ENCODE peak calls at places on chromosome 16, in nine cellular contexts. K is EL; E is stimulated activated naive CD4-positive, alpha-beta T cell treated with Interleukin-2 at 50 U/mL for 16 hours; G is GM13976; V is AG04450; N is epithelial cell of esophagus; S is NCI-H460; M is activated T-cell treated with anti-CD3 and anti-CD28 coated beads for 24 hours; Q is NCI-H1048. Z is an unnamed sample.

GRCh38 chr16:30755955-30756780 is 5.7 kb downstream of the CFAP119 start:
- DNase-seq in M (no peak), G (no peak), N (no peak), E (no peak), S (no peak), Q (no peak), V (no peak), K (no peak), Z (no peak)

GRCh38 chr16:48611329-48612137 is 1.6 kb upstream of the N4BP1 start:
- DNase-seq in N (peak), M (peak), G (peak), V (no peak), K (no peak), Q (no peak), E (peak), S (no peak), Z (peak)

GRCh38 chr16:51114369-51114768 is 36.7 kb downstream of the SALL1 start:
- DNase-seq in E (no peak), M (no peak), G (no peak), K (no peak), S (no peak), Q (no peak), N (no peak), V (no peak), Z (no peak)

GRCh38 chr16:9612267-9612666 is 520.8 kb downstream of the HAPSTR1 start:
- DNase-seq in E (no peak), K (peak), M (no peak), Q (no peak), V (no peak), S (no peak), N (no peak), G (no peak), Z (no peak)

GRCh38 chr16:86619263-86619935 is 41.0 kb downstream of the FOXL1 start:
- DNase-seq in Q (no peak), K (no peak), G (no peak), S (no peak), N (no peak), V (no peak), M (no peak), E (no peak), Z (no peak)

GRCh38 chr16:88197481-88198456 is 185.0 kb upstream of the ZNF469 start:
- DNase-seq in N (no peak), G (no peak), S (no peak), Q (no peak), V (no peak), M (no peak), K (no peak), E (no peak), Z (no peak)

GRCh38 chr16:29315916-29316517 is 90.5 kb downstream of the NPIPB11 start:
- DNase-seq in V (no peak), M (no peak), E (no peak), Q (no peak), S (peak), K (no peak), N (no peak), G (no peak), Z (no peak)

GRCh38 chr16:86529160-86529559 is 18.8 kb downstream of the FOXF1 start:
- DNase-seq in M (no peak), N (no peak), E (no peak), V (no peak), K (peak), G (no peak), Q (no peak), S (no peak), Z (no peak)

Z was measured in PC-9.